ENCODE peak calls at places on chromosomes 4 and X, in eight cellular contexts. E is activated CD8-positive, alpha-beta memory T cell treated with anti-CD3 and anti-CD28 coated beads for 4 hours; M is endothelial cell; F is heart right ventricle; L is EH; H is posterior cingulate gyrus; Z is NCI-H524; C is GM12865. A is an unnamed sample.

GRCh38 chrX:39813631-39814246 is 284.0 kb downstream of the BCOR start:
- DNase-seq in E (no peak), F (peak), Z (peak), L (peak), M (no peak), H (peak), C (no peak), A (peak)

GRCh38 chr4:152328595-152328994 is 207.3 kb downstream of the FBXW7 start:
- DNase-seq in Z (no peak), E (no peak), C (no peak), L (peak), H (no peak), M (no peak), F (no peak), A (no peak)

GRCh38 chrX:106927700-106928099 is 7.5 kb downstream of the CLDN2 start:
- DNase-seq in E (no peak), H (no peak), F (no peak), M (no peak), Z (no peak), L (no peak), C (no peak), A (no peak)

GRCh38 chrX:112688242-112688641 is 8.5 kb upstream of the LHFPL1 start:
- DNase-seq in F (no peak), Z (no peak), M (no peak), H (no peak), E (no peak), C (no peak), L (no peak), A (no peak)

GRCh38 chr4:174423257-174423944 is 98.9 kb downstream of the HPGD start:
- DNase-seq in Z (no peak), C (peak), H (no peak), M (no peak), E (no peak), F (peak), L (peak), A (peak)

GRCh38 chrX:139931646-139932076 is 1.2 kb downstream of the ATP11C start:
- DNase-seq in E (no peak), H (no peak), F (no peak), Z (peak), M (no peak), C (no peak), L (no peak), A (no peak)

GRCh38 chr4:32775049-32775448 is 2054.9 kb downstream of the PCDH7 start:
- DNase-seq in M (no peak), L (no peak), E (no peak), C (no peak), F (no peak), H (no peak), Z (no peak), A (peak)

GRCh38 chrX:37685452-37686347 is at the start of gene XK:
- DNase-seq in H (peak), E (peak), C (peak), Z (no peak), F (peak), L (peak), M (peak), A (peak)

GRCh38 chrX:119692241-119693031 is 532 bp downstream of the SEPTIN6 start:
- DNase-seq in H (peak), Z (peak), M (peak), L (peak), C (peak), F (peak), E (no peak), A (peak)

GRCh38 chr4:148747721-148748268 is 305.6 kb upstream of the NR3C2 start:
- DNase-seq in F (no peak), C (peak), H (no peak), M (no peak), Z (no peak), L (no peak), E (no peak), A (no peak)

GRCh38 chr4:21041708-21042107 is 341.4 kb downstream of the PACRGL start:
- DNase-seq in C (no peak), E (no peak), L (no peak), M (no peak), F (no peak), Z (no peak), H (no peak), A (no peak)

GRCh38 chrX:57156397-57157049 is 19.3 kb upstream of the SPIN2A start:
- DNase-seq in M (peak), F (peak), L (peak), E (no peak), H (peak), C (peak), Z (no peak), A (peak)

GRCh38 chr4:145481164-145481941 is at the start of gene SMAD1:
- DNase-seq in L (peak), C (peak), Z (peak), M (peak), E (no peak), H (peak), F (peak), A (peak)

GRCh38 chr4:124083706-124084105 is 628.8 kb downstream of the ANKRD50 start:
- DNase-seq in M (no peak), Z (no peak), F (no peak), L (peak), C (no peak), H (no peak), E (no peak), A (no peak)

GRCh38 chr4:39302901-39303300 is 63.3 kb downstream of the RFC1 start:
- DNase-seq in Z (no peak), F (no peak), H (no peak), C (no peak), M (no peak), E (no peak), L (no peak), A (no peak)

GRCh38 chr4:188162698-188163097 is 23.5 kb downstream of the TRIML1 start:
- DNase-seq in Z (no peak), F (no peak), C (no peak), M (no peak), L (no peak), H (no peak), E (no peak), A (no peak)

GRCh38 chrX:103063918-103064434 is at the start of gene BEX1:
- DNase-seq in L (peak), H (peak), F (peak), E (no peak), M (peak), Z (peak), C (no peak), A (peak)

GRCh38 chr4:48268956-48269860 is at the start of gene TEC:
- DNase-seq in M (peak), F (peak), L (peak), E (peak), C (peak), H (peak), Z (peak), A (peak)

GRCh38 chr4:115234405-115235093 is 121.1 kb upstream of the NDST4 start:
- DNase-seq in Z (no peak), H (no peak), F (no peak), L (no peak), C (peak), E (no peak), M (peak), A (peak)

GRCh38 chr4:176818531-176818930 is 25.8 kb upstream of the VEGFC start:
- DNase-seq in C (no peak), F (no peak), L (peak), H (no peak), M (no peak), Z (no peak), E (no peak), A (no peak)

GRCh38 chr4:158209825-158210807 is at the start of gene TMEM144:
- DNase-seq in F (peak), C (no peak), L (peak), H (peak), Z (peak), E (no peak), M (peak), A (peak)

GRCh38 chrX:79117078-79117477 is 27.4 kb upstream of the GPR174 start:
- DNase-seq in H (no peak), E (no peak), L (no peak), C (peak), M (no peak), F (no peak), Z (no peak), A (no peak)

GRCh38 chr4:48906283-48907173 is at the start of gene OCIAD2:
- DNase-seq in H (peak), E (peak), M (peak), Z (peak), C (peak), L (peak), F (peak), A (peak)

GRCh38 chrX:8374041-8374825 is 90.4 kb upstream of the VCX3B start:
- DNase-seq in H (no peak), L (no peak), Z (no peak), C (no peak), M (no peak), F (no peak), E (no peak), A (no peak)

GRCh38 chrX:19760841-19761512 is 126.4 kb downstream of the SH3KBP1 start:
- DNase-seq in C (no peak), L (no peak), M (no peak), F (no peak), E (no peak), Z (peak), H (no peak), A (no peak)

GRCh38 chrX:140664939-140665338 is 44.6 kb upstream of the LINC00632 start:
- DNase-seq in F (no peak), C (peak), M (no peak), L (peak), E (no peak), H (no peak), Z (peak), A (peak)

GRCh38 chrX:25002658-25003015 is 13.1 kb downstream of the ARX start:
- DNase-seq in F (no peak), E (no peak), Z (no peak), M (no peak), L (no peak), H (no peak), C (no peak), A (no peak)

GRCh38 chr4:158159054-158159717 is 13.6 kb downstream of the GASK1B start:
- DNase-seq in F (no peak), C (no peak), M (no peak), E (no peak), H (no peak), L (peak), Z (no peak), A (peak)

GRCh38 chr4:5976921-5977320 is 41.3 kb downstream of the C4orf50 start:
- DNase-seq in L (no peak), M (no peak), E (no peak), H (no peak), F (no peak), C (no peak), Z (no peak), A (no peak)

GRCh38 chr4:120211408-120212015 is 144.9 kb upstream of the MAD2L1 start:
- DNase-seq in L (no peak), E (no peak), F (no peak), Z (no peak), M (no peak), C (no peak), H (no peak), A (no peak)

GRCh38 chr4:56147371-56147770 is 198.6 kb downstream of the CEP135 start:
- DNase-seq in F (no peak), L (no peak), M (no peak), E (no peak), C (no peak), H (no peak), Z (no peak), A (peak)

GRCh38 chr4:88735554-88735953 is 37.9 kb upstream of the NAP1L5 start:
- DNase-seq in H (no peak), E (no peak), F (no peak), Z (no peak), C (no peak), M (no peak), L (peak), A (no peak)